ENCODE peak calls at places on chromosomes 3 and 15, in ten cellular contexts. D is H9, H is HepG2, X is lower lobe of right lung, O is fibroblast of lung, A is ovary, I is brain microvascular endothelial cell, W is osteoblast, C is astrocyte, R is pancreas. G is an unnamed sample. For H3K27me3, the result is how much of the 10 kb centered on the place peaks cover.

GRCh38 chr15:70195171-70195807 is 97.6 kb upstream of the TLE3 start:
- DNase-seq in X (no peak), W (no peak), A (no peak), H (no peak), O (no peak), D (no peak), I (no peak), R (no peak), C (no peak), G (no peak)

GRCh38 chr3:195892355-195893120 is 15.8 kb downstream of the TNK2 start:
- DNase-seq in W (peak), C (peak), D (no peak), H (peak), R (peak), X (no peak), O (peak), I (no peak), A (peak), G (no peak)

GRCh38 chr3:95226437-95226836 is 1163.6 kb downstream of the NSUN3 start:
- DNase-seq in O (no peak), C (no peak), I (no peak), H (no peak), R (no peak), A (no peak), X (no peak), D (no peak), W (no peak), G (no peak)

GRCh38 chr3:191296041-191296541 is 33.1 kb upstream of the CCDC50 start:
- DNase-seq in C (no peak), O (no peak), W (no peak), H (no peak), I (no peak), R (no peak), D (no peak), A (no peak), X (no peak), G (no peak)

GRCh38 chr3:149479621-149480325 is 5.3 kb downstream of the TM4SF4 start:
- DNase-seq in W (peak), H (no peak), O (no peak), D (no peak), C (peak), I (peak), A (no peak), R (no peak), X (no peak), G (no peak)

GRCh38 chr15:80576519-80577090 is 118.5 kb upstream of the ABHD17C start:
- DNase-seq in I (no peak), X (no peak), D (peak), C (no peak), W (no peak), O (no peak), H (no peak), R (no peak), A (no peak), G (no peak)

GRCh38 chr15:69386284-69386683 is 27.9 kb upstream of the KIF23 start:
- DNase-seq in A (no peak), X (no peak), W (no peak), D (no peak), I (no peak), H (no peak), C (no peak), O (no peak), R (no peak), G (no peak)

GRCh38 chr3:182172534-182172933 is 460.8 kb downstream of the SOX2 start:
- DNase-seq in O (no peak), R (no peak), W (no peak), I (no peak), C (no peak), A (no peak), H (no peak), X (no peak), D (no peak), G (no peak)

GRCh38 chr3:119745942-119746341 is 36.0 kb upstream of the NR1I2 start:
- DNase-seq in A (no peak), H (no peak), D (no peak), I (no peak), X (no peak), W (no peak), O (no peak), C (no peak), R (no peak), G (no peak)

GRCh38 chr3:24343084-24343783 is 151.4 kb downstream of the THRB start:
- DNase-seq in C (peak), W (no peak), H (no peak), I (peak), X (no peak), D (no peak), O (peak), R (no peak), A (no peak), G (no peak)

GRCh38 chr15:70376031-70376928 is 278.6 kb upstream of the TLE3 start:
- DNase-seq in X (no peak), W (peak), R (no peak), D (peak), H (no peak), A (no peak), O (no peak), I (no peak), C (no peak), G (no peak)

GRCh38 chr3:108132727-108133373 is 42.0 kb upstream of the CD47 start:
- DNase-seq in H (no peak), W (no peak), A (no peak), D (no peak), I (peak), X (no peak), R (no peak), O (peak), C (peak), G (peak)

GRCh38 chr15:83653639-83654378 is at the start of gene ADAMTSL3:
- DNase-seq in O (peak), C (peak), X (peak), H (no peak), A (peak), D (peak), I (no peak), R (peak), W (peak), G (no peak)

GRCh38 chr3:48405971-48406370 is 23.9 kb downstream of the PLXNB1 start:
- DNase-seq in C (no peak), O (no peak), W (peak), H (no peak), A (no peak), I (no peak), X (no peak), D (no peak), R (no peak), G (no peak)

GRCh38 chr3:31813197-31813596 is 167.9 kb downstream of the OSBPL10 start:
- DNase-seq in W (no peak), X (no peak), I (no peak), H (no peak), A (no peak), C (no peak), R (no peak), O (no peak), D (no peak), G (no peak)

GRCh38 chr3:82144811-82145210 is 383.4 kb upstream of the GBE1 start:
- DNase-seq in X (no peak), H (no peak), W (no peak), R (no peak), I (no peak), C (no peak), O (no peak), A (no peak), D (no peak), G (no peak)

GRCh38 chr3:171121801-171122200 is 95.3 kb upstream of the SLC2A2 start:
- DNase-seq in A (no peak), R (no peak), X (no peak), W (no peak), I (no peak), D (no peak), C (no peak), H (no peak), O (no peak), G (no peak)

GRCh38 chr3:133868758-133869429 is 26.8 kb downstream of the RAB6B start:
- DNase-seq in O (no peak), H (no peak), C (no peak), D (no peak), X (no peak), I (no peak), A (no peak), R (no peak), W (no peak), G (no peak)

GRCh38 chr15:72197460-72198409 is at the start of gene GRAMD2A:
- DNase-seq in W (peak), O (peak), A (no peak), I (no peak), D (peak), H (no peak), X (peak), R (no peak), C (peak), G (no peak)

GRCh38 chr15:93066103-93066725 is 22.8 kb downstream of the RGMA start:
- DNase-seq in O (no peak), I (no peak), C (no peak), W (no peak), D (no peak), A (no peak), H (no peak), X (no peak), R (no peak), G (no peak)

GRCh38 chr15:85700767-85701166 is 94.0 kb downstream of the KLHL25 start:
- DNase-seq in I (no peak), X (no peak), C (no peak), A (no peak), O (no peak), R (no peak), D (no peak), H (no peak), W (no peak), G (no peak)

GRCh38 chr3:125644036-125645025 is 49.0 kb upstream of the OSBPL11 start:
- DNase-seq in D (no peak), R (no peak), H (peak), A (no peak), C (no peak), O (peak), W (peak), X (peak), I (no peak), G (no peak)

GRCh38 chr3:160225181-160226025 is at the start of gene C3orf80:
- DNase-seq in W (peak), X (peak), R (peak), A (no peak), H (peak), I (no peak), D (peak), C (peak), O (peak), G (no peak)

GRCh38 chr3:160226026-160226739 is 961 bp downstream of the C3orf80 start:
- DNase-seq in R (no peak), D (peak), I (no peak), O (no peak), C (no peak), X (no peak), A (no peak), W (peak), H (no peak), G (no peak)

GRCh38 chr3:160224256-160224655 is 966 bp upstream of the C3orf80 start:
- DNase-seq in H (no peak), A (no peak), X (no peak), D (peak), I (no peak), C (no peak), W (peak), R (no peak), O (no peak), G (no peak)

GRCh38 chr3:160226740-160227048 is 1.5 kb downstream of the C3orf80 start:
- DNase-seq in X (no peak), W (no peak), C (no peak), R (no peak), D (no peak), A (no peak), H (no peak), O (no peak), I (no peak), G (no peak)

DNA sequence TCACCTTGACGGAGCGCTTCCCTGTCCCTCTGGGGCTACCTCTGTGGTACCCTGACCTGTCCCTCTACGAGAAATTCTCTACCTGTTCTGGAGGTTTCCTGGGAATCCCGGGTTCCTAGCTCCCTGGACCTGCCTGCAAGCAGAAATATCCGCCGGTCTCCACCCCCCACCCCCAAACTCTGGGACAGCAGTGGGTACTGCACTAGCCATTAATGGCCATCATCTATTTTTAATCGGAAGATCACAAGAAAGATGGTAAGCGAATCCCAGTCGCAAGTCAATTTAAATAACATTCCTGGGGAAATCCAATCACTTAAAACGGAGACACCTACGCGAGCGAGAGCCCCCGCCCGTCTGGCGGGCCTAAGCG is 426 bp upstream of the C3orf80 start:
- DNase-seq in D (no peak), I (no peak), A (no peak), R (no peak), W (no peak), H (no peak), X (no peak), O (no peak), C (no peak), G (no peak)
- H3K27me3 ChIP-seq in D (under half), I (under half), A (under half), R (under half), W (half or more), H (under half), X (under half), O (under half), C (under half), G (under half)

DNA sequence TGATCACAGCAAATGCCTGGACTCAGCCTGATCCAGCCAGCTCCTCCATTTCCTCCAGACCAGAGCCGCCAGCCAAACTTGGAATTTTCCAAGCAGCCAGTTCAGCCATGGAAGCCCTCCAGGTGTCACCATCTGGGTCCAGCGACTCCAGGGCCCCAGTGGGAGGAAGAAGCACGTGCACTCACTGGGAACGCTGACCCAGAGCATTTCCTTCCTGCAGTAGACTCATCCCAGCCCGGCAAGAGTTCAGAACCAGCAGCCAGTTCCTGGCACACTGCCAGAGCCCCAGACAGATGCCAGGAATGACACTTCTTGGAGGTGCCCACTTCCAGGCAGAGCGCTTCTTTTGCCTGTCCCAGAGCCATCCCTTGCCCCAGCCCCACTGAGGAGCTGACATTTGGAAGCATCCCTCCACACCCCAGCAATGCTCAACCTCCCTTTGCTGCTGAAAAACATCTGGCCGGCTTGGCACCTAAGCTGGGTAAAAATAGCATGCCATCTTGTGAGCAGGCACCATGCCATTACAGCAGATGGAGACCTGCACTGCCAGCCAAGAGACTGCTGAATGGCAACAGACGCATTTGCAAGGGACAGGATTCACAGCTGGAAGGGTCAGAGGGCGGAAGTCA is 460.3 kb upstream of the PROK2 start:
- DNase-seq in R (no peak), H (no peak), I (no peak), X (peak), O (peak), D (no peak), C (no peak), W (no peak), A (no peak), G (no peak)
- H3K27me3 ChIP-seq in R (under half), H (under half), I (under half), X (under half), O (under half), D (under half), C (under half), W (under half), A (under half), G (under half)

DNA sequence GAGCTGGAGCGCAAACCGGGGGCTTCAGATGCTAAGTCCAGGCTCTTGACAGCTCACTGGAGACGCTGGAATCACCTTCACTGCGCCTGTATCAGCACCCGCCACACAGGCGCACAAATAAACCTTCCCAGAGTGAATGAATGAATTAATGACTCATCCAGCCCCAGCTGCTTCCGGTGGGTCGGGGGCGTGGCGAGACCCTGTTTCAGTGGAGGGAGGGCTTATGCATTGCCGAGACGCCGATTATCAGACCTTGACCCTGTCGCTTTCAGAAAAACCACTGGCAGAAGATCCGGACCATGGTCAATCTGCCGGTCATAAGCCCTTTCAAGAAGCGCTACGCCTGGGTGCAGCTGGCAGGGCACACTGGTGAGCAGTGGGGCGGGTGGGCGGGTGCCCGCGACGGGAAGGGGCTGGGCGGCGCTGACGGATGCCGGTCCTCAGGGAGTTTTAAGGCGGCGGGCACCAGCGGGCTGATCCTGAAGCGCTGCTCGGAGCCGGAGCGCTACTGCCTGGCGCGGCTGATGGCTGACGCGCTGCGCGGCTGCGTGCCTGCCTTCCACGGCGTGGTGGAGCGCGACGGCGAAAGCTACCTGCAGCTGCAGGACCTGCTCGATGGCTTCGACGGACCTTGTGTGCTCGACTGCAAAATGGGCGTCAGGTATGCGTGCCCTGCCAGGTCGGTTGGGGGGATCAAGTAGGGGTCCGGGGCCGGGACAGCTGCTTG is 7.7 kb downstream of the ITPKA start:
- DNase-seq in I (no peak), A (no peak), X (no peak), O (peak), R (no peak), W (peak), C (no peak), H (no peak), D (no peak), G (no peak)
- H3K27me3 ChIP-seq in I (under half), A (under half), X (under half), O (under half), R (under half), W (half or more), C (half or more), H (under half), D (half or more), G (under half)

GRCh38 chr3:184733181-184733580 is 21.3 kb upstream of the MAGEF1 start:
- DNase-seq in O (no peak), R (no peak), H (no peak), C (no peak), A (peak), W (no peak), X (no peak), D (no peak), I (no peak), G (no peak)

GRCh38 chr3:184733971-184734608 is 22.2 kb upstream of the MAGEF1 start:
- DNase-seq in O (no peak), X (no peak), D (no peak), C (no peak), W (no peak), I (no peak), R (no peak), A (no peak), H (no peak), G (no peak)

GRCh38 chr3:184737641-184738518 is 26.0 kb upstream of the MAGEF1 start:
- DNase-seq in H (no peak), A (peak), O (peak), C (peak), I (peak), R (no peak), D (no peak), W (peak), X (no peak), G (no peak)

GRCh38 chr3:184737063-184737462 is 25.2 kb upstream of the MAGEF1 start:
- DNase-seq in X (no peak), A (peak), I (no peak), W (no peak), R (no peak), C (no peak), H (no peak), D (no peak), O (no peak), G (no peak)

DNA sequence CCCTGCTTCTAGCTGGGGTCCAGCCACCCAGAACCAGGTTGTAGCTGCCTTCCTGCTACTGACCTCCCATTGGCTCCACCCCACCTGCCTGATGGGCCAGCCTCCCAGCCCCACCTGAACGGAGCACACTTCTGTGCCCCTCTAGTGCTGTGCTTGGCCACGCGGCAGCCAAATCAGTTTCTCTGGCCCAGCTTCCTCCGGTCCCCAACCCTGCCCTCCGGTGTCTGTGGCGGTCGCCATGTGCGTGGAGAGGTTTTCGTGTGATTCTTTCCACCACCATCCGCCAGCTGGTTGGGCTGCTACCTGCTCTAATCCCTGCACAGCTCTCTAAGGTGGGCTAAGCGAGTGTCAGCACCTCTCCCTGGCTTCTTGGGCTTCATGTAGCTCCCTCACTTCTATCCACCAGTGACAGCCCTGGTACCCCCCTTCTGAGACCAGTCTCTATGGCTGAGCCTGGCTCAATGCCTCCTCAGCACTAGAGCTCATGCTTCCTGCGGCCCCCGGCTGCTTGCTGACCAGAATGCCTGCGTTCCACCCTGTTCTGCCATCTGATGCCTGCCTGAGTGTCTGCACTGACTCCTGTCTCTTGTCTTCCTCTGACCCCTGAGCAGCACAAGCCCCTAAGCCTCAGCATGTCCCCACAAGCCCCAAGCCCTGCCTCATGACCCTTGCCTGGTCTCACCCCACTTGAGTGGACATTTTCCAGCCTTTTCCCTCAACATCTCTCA is 23.2 kb upstream of the MAGEF1 start:
- DNase-seq in X (no peak), R (no peak), D (no peak), I (no peak), C (no peak), O (no peak), H (no peak), A (peak), W (no peak), G (no peak)
- H3K27me3 ChIP-seq in X (under half), R (under half), D (under half), I (under half), C (under half), O (under half), H (under half), A (under half), W (under half), G (under half)

GRCh38 chr15:36877294-36877693 is 223.1 kb downstream of the MEIS2 start:
- DNase-seq in C (no peak), D (peak), H (no peak), O (no peak), X (no peak), I (no peak), R (no peak), W (no peak), A (no peak), G (no peak)

GRCh38 chr15:36880226-36880912 is 220.0 kb downstream of the MEIS2 start:
- DNase-seq in C (no peak), R (no peak), D (peak), W (no peak), A (no peak), H (no peak), X (no peak), I (no peak), O (no peak), G (no peak)

GRCh38 chr15:36879568-36880225 is 220.7 kb downstream of the MEIS2 start:
- DNase-seq in D (peak), C (no peak), W (peak), O (no peak), H (no peak), I (no peak), R (no peak), A (no peak), X (no peak), G (no peak)

GRCh38 chr15:36877796-36878744 is 222.3 kb downstream of the MEIS2 start:
- DNase-seq in A (no peak), C (no peak), X (peak), R (no peak), I (no peak), H (no peak), O (no peak), D (no peak), W (peak), G (no peak)

GRCh38 chr15:36878745-36879262 is 221.5 kb downstream of the MEIS2 start:
- DNase-seq in C (no peak), X (no peak), D (no peak), A (no peak), R (no peak), O (no peak), I (no peak), W (no peak), H (no peak), G (no peak)
- H3K27me3 ChIP-seq in C (half or more), X (half or more), D (half or more), A (under half), R (under half), O (under half), I (half or more), W (half or more), H (half or more), G (under half)

GRCh38 chr3:10988991-10989484 is 3.5 kb upstream of the SLC6A1 start:
- DNase-seq in I (no peak), O (no peak), C (no peak), X (no peak), W (no peak), R (no peak), H (no peak), D (no peak), A (no peak), G (no peak)
- H3K27me3 ChIP-seq in I (under half), O (under half), C (half or more), X (under half), W (half or more), R (under half), H (under half), D (under half), A (under half), G (under half)

GRCh38 chr3:52153389-52154096 is 680 bp downstream of the POC1A start:
- DNase-seq in D (peak), W (peak), O (no peak), H (peak), A (no peak), X (peak), R (peak), I (peak), C (no peak), G (no peak)
- H3K27me3 ChIP-seq in D (under half), W (under half), O (under half), H (under half), A (under half), X (under half), R (under half), I (under half), C (under half), G (under half)